ENCODE peak calls at places on chromosomes 5 and 9, in five cellular contexts. One of them, this sample, is unnamed.

GRCh38 chr9:89615661-89616060 is 10.8 kb downstream of the GADD45G start:
- DNase-seq in stomach: no peak
- DNase-seq in spleen: no peak
- DNase-seq in hepatocyte: no peak
- DNase-seq in brain microvascular endothelial cell: no peak
- DNase-seq in this sample: no peak

GRCh38 chr9:3936520-3937235 is 363.2 kb downstream of the GLIS3 start:
- DNase-seq in spleen: peak
- DNase-seq in brain microvascular endothelial cell: no peak
- DNase-seq in stomach: peak
- DNase-seq in hepatocyte: no peak
- DNase-seq in this sample: no peak

GRCh38 chr9:32992596-32993238 is 8.7 kb downstream of the APTX start:
- DNase-seq in stomach: no peak
- DNase-seq in hepatocyte: no peak
- DNase-seq in spleen: no peak
- DNase-seq in brain microvascular endothelial cell: no peak
- DNase-seq in this sample: no peak

GRCh38 chr9:34825780-34826179 is 115.8 kb upstream of the CCL21 start:
- DNase-seq in stomach: no peak
- DNase-seq in hepatocyte: no peak
- DNase-seq in spleen: no peak
- DNase-seq in brain microvascular endothelial cell: no peak
- DNase-seq in this sample: no peak

GRCh38 chr5:51226420-51226735 is 156.9 kb upstream of the ISL1 start:
- DNase-seq in spleen: no peak
- DNase-seq in stomach: peak
- DNase-seq in brain microvascular endothelial cell: no peak
- DNase-seq in hepatocyte: peak
- DNase-seq in this sample: no peak

GRCh38 chr9:74824654-74825053 is 63.1 kb downstream of the TRPM6 start:
- DNase-seq in spleen: no peak
- DNase-seq in stomach: no peak
- DNase-seq in brain microvascular endothelial cell: peak
- DNase-seq in hepatocyte: no peak
- DNase-seq in this sample: no peak

GRCh38 chr5:55694152-55694830 is 17.8 kb downstream of the SLC38A9 start:
- DNase-seq in brain microvascular endothelial cell: no peak
- DNase-seq in spleen: no peak
- DNase-seq in stomach: no peak
- DNase-seq in hepatocyte: peak
- DNase-seq in this sample: no peak

GRCh38 chr5:154797762-154798161 is 42.6 kb downstream of the LARP1 start:
- DNase-seq in spleen: no peak
- DNase-seq in hepatocyte: no peak
- DNase-seq in stomach: no peak
- DNase-seq in brain microvascular endothelial cell: no peak
- DNase-seq in this sample: no peak

GRCh38 chr9:109453210-109453842 is 44.8 kb downstream of the PTPN3 start:
- DNase-seq in hepatocyte: peak
- DNase-seq in spleen: no peak
- DNase-seq in stomach: peak
- DNase-seq in brain microvascular endothelial cell: peak
- DNase-seq in this sample: no peak

GRCh38 chr9:129256959-129257713 is 79.1 kb upstream of the IER5L start:
- DNase-seq in stomach: no peak
- DNase-seq in hepatocyte: no peak
- DNase-seq in spleen: peak
- DNase-seq in brain microvascular endothelial cell: no peak
- DNase-seq in this sample: no peak

GRCh38 chr9:69215774-69216482 is 41.9 kb downstream of the TJP2 start:
- DNase-seq in hepatocyte: no peak
- DNase-seq in stomach: no peak
- DNase-seq in brain microvascular endothelial cell: no peak
- DNase-seq in spleen: no peak
- DNase-seq in this sample: no peak

GRCh38 chr9:137138701-137139467 is at the start of gene GRIN1:
- DNase-seq in brain microvascular endothelial cell: no peak
- DNase-seq in hepatocyte: peak
- DNase-seq in spleen: no peak
- DNase-seq in stomach: no peak
- DNase-seq in this sample: no peak

GRCh38 chr5:95959964-95960801 is 1.5 kb downstream of the ELL2 start:
- DNase-seq in brain microvascular endothelial cell: peak
- DNase-seq in stomach: no peak
- DNase-seq in spleen: no peak
- DNase-seq in hepatocyte: peak
- DNase-seq in this sample: no peak

GRCh38 chr5:151480859-151481258 is 33.5 kb downstream of the SLC36A1 start:
- DNase-seq in hepatocyte: no peak
- DNase-seq in stomach: no peak
- DNase-seq in spleen: no peak
- DNase-seq in brain microvascular endothelial cell: peak
- DNase-seq in this sample: no peak

GRCh38 chr9:18437315-18438200 is 36.4 kb upstream of the ADAMTSL1 start:
- DNase-seq in brain microvascular endothelial cell: peak
- DNase-seq in hepatocyte: peak
- DNase-seq in spleen: peak
- DNase-seq in stomach: peak
- DNase-seq in this sample: no peak

GRCh38 chr5:129243058-129243457 is 148.5 kb downstream of the ISOC1 start:
- DNase-seq in spleen: no peak
- DNase-seq in brain microvascular endothelial cell: no peak
- DNase-seq in hepatocyte: no peak
- DNase-seq in stomach: no peak
- DNase-seq in this sample: no peak

GRCh38 chr5:149675467-149676201 is 54.5 kb upstream of the PPARGC1B start:
- DNase-seq in spleen: no peak
- DNase-seq in hepatocyte: peak
- DNase-seq in stomach: peak
- DNase-seq in brain microvascular endothelial cell: no peak
- DNase-seq in this sample: no peak

GRCh38 chr5:94707359-94707758 is 88.9 kb downstream of the SLF1 start:
- DNase-seq in brain microvascular endothelial cell: no peak
- DNase-seq in stomach: no peak
- DNase-seq in spleen: no peak
- DNase-seq in hepatocyte: no peak
- DNase-seq in this sample: no peak

GRCh38 chr5:3118321-3118720 is 366.8 kb upstream of the IRX2 start:
- DNase-seq in stomach: no peak
- DNase-seq in brain microvascular endothelial cell: no peak
- DNase-seq in hepatocyte: no peak
- DNase-seq in spleen: no peak
- DNase-seq in this sample: no peak

GRCh38 chr9:121289554-121290370 is 21.8 kb downstream of the GSN start:
- DNase-seq in brain microvascular endothelial cell: no peak
- DNase-seq in hepatocyte: no peak
- DNase-seq in stomach: no peak
- DNase-seq in spleen: peak
- DNase-seq in this sample: no peak

GRCh38 chr5:96968614-96969013 is 32.7 kb downstream of the LNPEP start:
- DNase-seq in spleen: no peak
- DNase-seq in hepatocyte: peak
- DNase-seq in stomach: no peak
- DNase-seq in brain microvascular endothelial cell: no peak
- DNase-seq in this sample: no peak

GRCh38 chr5:179124853-179125788 is 64.9 kb downstream of the ZNF354C start:
- DNase-seq in stomach: peak
- DNase-seq in brain microvascular endothelial cell: no peak
- DNase-seq in hepatocyte: no peak
- DNase-seq in spleen: peak
- DNase-seq in this sample: peak

GRCh38 chr9:98807811-98808195 is 333 bp downstream of the GALNT12 start:
- DNase-seq in stomach: no peak
- DNase-seq in spleen: peak
- DNase-seq in brain microvascular endothelial cell: no peak
- DNase-seq in hepatocyte: peak
- DNase-seq in this sample: no peak

GRCh38 chr9:120878188-120879130 is 1.5 kb upstream of the PHF19 start:
- DNase-seq in brain microvascular endothelial cell: no peak
- DNase-seq in hepatocyte: no peak
- DNase-seq in spleen: no peak
- DNase-seq in stomach: no peak
- DNase-seq in this sample: no peak

GRCh38 chr9:135602789-135603481 is 36.4 kb downstream of the GLT6D1 start:
- DNase-seq in spleen: peak
- DNase-seq in hepatocyte: peak
- DNase-seq in brain microvascular endothelial cell: peak
- DNase-seq in stomach: peak
- DNase-seq in this sample: no peak

GRCh38 chr5:131096774-131097695 is 68.0 kb downstream of the HINT1 start:
- DNase-seq in hepatocyte: no peak
- DNase-seq in spleen: no peak
- DNase-seq in brain microvascular endothelial cell: no peak
- DNase-seq in stomach: no peak
- DNase-seq in this sample: no peak

DNA sequence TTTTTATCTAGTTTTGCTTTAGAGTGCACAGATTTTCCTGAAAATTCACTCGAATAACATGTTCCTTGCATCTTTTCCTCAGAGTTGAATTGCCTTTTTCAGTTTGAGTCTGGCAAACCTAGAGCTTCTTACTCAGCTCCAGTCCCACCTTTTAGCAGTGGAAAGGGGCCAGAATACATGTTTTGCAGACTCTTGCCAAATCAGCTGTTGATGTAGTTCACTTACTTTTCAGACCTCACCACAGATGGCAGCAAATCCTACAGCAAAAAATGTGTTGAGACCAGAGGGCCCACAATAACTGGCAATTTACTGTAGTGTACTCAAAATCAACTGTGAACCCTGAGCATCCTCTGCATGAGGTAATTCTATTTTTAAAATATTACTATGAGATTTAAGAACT is 545.2 kb upstream of the ACO1 start:
- DNase-seq in brain microvascular endothelial cell: no peak
- DNase-seq in stomach: no peak
- DNase-seq in spleen: no peak
- DNase-seq in hepatocyte: peak
- DNase-seq in this sample: no peak
- TF ChIP-seq CTCF in brain microvascular endothelial cell: peak
- TF ChIP-seq CTCF in stomach: no peak
- TF ChIP-seq CTCF in spleen: no peak
- TF ChIP-seq CTCF in hepatocyte: peak
- TF ChIP-seq CTCF in this sample: no peak

GRCh38 chr9:16135916-16136315 is 583.1 kb downstream of the CCDC171 start:
- DNase-seq in stomach: no peak
- DNase-seq in hepatocyte: no peak
- DNase-seq in spleen: no peak
- DNase-seq in brain microvascular endothelial cell: no peak
- DNase-seq in this sample: no peak
- TF ChIP-seq CTCF in stomach: no peak
- TF ChIP-seq CTCF in hepatocyte: no peak
- TF ChIP-seq CTCF in spleen: no peak
- TF ChIP-seq CTCF in brain microvascular endothelial cell: no peak
- TF ChIP-seq CTCF in this sample: no peak

DNA sequence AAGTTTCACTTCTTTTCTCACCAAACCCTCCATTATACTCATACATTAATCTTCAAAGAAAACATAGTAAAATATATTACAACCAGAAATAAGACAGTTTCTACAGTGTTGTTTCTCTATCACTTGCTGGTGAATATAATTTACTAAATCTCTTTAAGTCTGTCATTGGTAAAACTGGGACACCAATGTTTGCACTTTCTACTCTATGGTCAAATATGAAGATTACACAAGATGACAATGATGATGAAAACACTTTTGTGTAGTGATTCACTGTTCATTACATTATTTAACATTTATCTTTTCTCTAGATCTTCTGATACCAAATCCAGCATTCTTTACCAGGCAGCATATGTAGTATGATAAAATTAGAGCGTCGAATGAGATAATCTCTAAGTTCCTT is 459.1 kb downstream of the DMAC1 start:
- DNase-seq in stomach: no peak
- DNase-seq in hepatocyte: no peak
- DNase-seq in brain microvascular endothelial cell: no peak
- DNase-seq in spleen: no peak
- DNase-seq in this sample: no peak
- TF ChIP-seq CTCF in stomach: no peak
- TF ChIP-seq CTCF in hepatocyte: no peak
- TF ChIP-seq CTCF in brain microvascular endothelial cell: no peak
- TF ChIP-seq CTCF in spleen: no peak
- TF ChIP-seq CTCF in this sample: no peak

GRCh38 chr9:36489453-36489852 is 83.2 kb upstream of the MELK start:
- DNase-seq in brain microvascular endothelial cell: no peak
- DNase-seq in spleen: no peak
- DNase-seq in hepatocyte: no peak
- DNase-seq in stomach: no peak
- DNase-seq in this sample: no peak

GRCh38 chr9:36486454-36486932 is 86.2 kb upstream of the MELK start:
- DNase-seq in hepatocyte: peak
- DNase-seq in stomach: no peak
- DNase-seq in spleen: no peak
- DNase-seq in brain microvascular endothelial cell: no peak
- DNase-seq in this sample: no peak

GRCh38 chr9:36486933-36487481 is 85.7 kb upstream of the MELK start:
- DNase-seq in spleen: peak
- DNase-seq in brain microvascular endothelial cell: peak
- DNase-seq in hepatocyte: peak
- DNase-seq in stomach: peak
- DNase-seq in this sample: peak

GRCh38 chr9:36488322-36488838 is 84.3 kb upstream of the MELK start:
- DNase-seq in brain microvascular endothelial cell: no peak
- DNase-seq in hepatocyte: no peak
- DNase-seq in spleen: peak
- DNase-seq in stomach: no peak
- DNase-seq in this sample: no peak

GRCh38 chr9:36487482-36488321 is 85.0 kb upstream of the MELK start:
- DNase-seq in hepatocyte: peak
- DNase-seq in brain microvascular endothelial cell: peak
- DNase-seq in stomach: peak
- DNase-seq in spleen: peak
- DNase-seq in this sample: peak
- TF ChIP-seq CTCF in hepatocyte: peak
- TF ChIP-seq CTCF in brain microvascular endothelial cell: no peak
- TF ChIP-seq CTCF in stomach: no peak
- TF ChIP-seq CTCF in spleen: no peak
- TF ChIP-seq CTCF in this sample: peak

GRCh38 chr5:42026446-42026845 is 101.4 kb downstream of the FBXO4 start:
- DNase-seq in spleen: no peak
- DNase-seq in hepatocyte: no peak
- DNase-seq in brain microvascular endothelial cell: no peak
- DNase-seq in stomach: no peak
- DNase-seq in this sample: no peak

GRCh38 chr5:42021119-42021518 is 96.0 kb downstream of the FBXO4 start:
- DNase-seq in spleen: no peak
- DNase-seq in hepatocyte: no peak
- DNase-seq in brain microvascular endothelial cell: no peak
- DNase-seq in stomach: no peak
- DNase-seq in this sample: no peak

GRCh38 chr5:42022383-42022782 is 97.3 kb downstream of the FBXO4 start:
- DNase-seq in hepatocyte: peak
- DNase-seq in stomach: no peak
- DNase-seq in brain microvascular endothelial cell: no peak
- DNase-seq in spleen: no peak
- DNase-seq in this sample: no peak

DNA sequence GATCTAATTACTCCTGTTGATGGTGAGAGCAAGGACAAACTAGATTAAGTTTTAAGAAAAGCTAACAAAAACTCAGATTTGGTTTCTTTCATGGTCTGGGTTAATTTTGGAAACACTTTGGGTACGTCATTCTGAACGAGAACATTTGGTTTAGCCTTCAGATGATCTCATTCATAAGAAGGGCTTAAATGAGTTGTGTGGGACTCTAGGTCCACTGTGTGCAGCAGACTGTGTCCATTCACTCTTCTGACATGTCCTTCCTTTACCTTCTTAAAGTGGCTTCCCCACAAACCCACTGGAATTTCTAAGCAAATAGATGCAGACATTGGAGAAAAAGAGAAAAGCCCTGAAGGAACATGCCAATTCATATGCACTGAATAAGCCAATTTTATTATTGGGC is 96.8 kb downstream of the FBXO4 start:
- DNase-seq in hepatocyte: no peak
- DNase-seq in stomach: no peak
- DNase-seq in spleen: no peak
- DNase-seq in brain microvascular endothelial cell: no peak
- DNase-seq in this sample: no peak
- TF ChIP-seq CTCF in hepatocyte: no peak
- TF ChIP-seq CTCF in stomach: no peak
- TF ChIP-seq CTCF in spleen: no peak
- TF ChIP-seq CTCF in brain microvascular endothelial cell: no peak
- TF ChIP-seq CTCF in this sample: no peak